ENCODE peak calls at places on chromosomes 13 and 19, in seven cellular contexts. B, I, W, S, J, K and O are unnamed samples. For H3K4me1, the result is how much of the 10 kb centered on the place peaks cover.

GRCh38 chr13:90321281-90321931 is 1026.1 kb upstream of the MIR17HG start:
- DNase-seq in B (no peak), I (no peak), W (no peak), S (no peak), J (no peak), K (no peak), O (no peak)

GRCh38 chr19:10431943-10432735 is 11.8 kb downstream of the PDE4A start:
- DNase-seq in B (peak), I (peak), W (peak), S (no peak), J (no peak), K (peak), O (peak)

GRCh38 chr19:29587518-29587986 is 18.5 kb upstream of the POP4 start:
- DNase-seq in B (peak), I (no peak), W (no peak), S (no peak), J (no peak), K (peak), O (peak)

GRCh38 chr19:15331419-15332310 is 674 bp downstream of the BRD4 start:
- DNase-seq in B (peak), I (peak), W (peak), S (no peak), J (peak), K (peak), O (peak)

GRCh38 chr13:86020350-86021002 is 221.3 kb upstream of the SLITRK6 start:
- DNase-seq in B (no peak), I (no peak), W (no peak), S (no peak), J (peak), K (no peak), O (no peak)

GRCh38 chr13:24680258-24680920 is at the start of gene ATP12A:
- DNase-seq in B (no peak), I (no peak), W (peak), S (no peak), J (no peak), K (no peak), O (no peak)

GRCh38 chr13:29923554-29924481 is 73.4 kb upstream of the UBL3 start:
- DNase-seq in B (no peak), I (peak), W (peak), S (peak), J (peak), K (peak), O (peak)

GRCh38 chr19:18657590-18658365 is 20.9 kb downstream of the KLHL26 start:
- DNase-seq in B (no peak), I (no peak), W (no peak), S (no peak), J (peak), K (no peak), O (no peak)

GRCh38 chr13:48144413-48145035 is 49.6 kb upstream of the MED4 start:
- DNase-seq in B (no peak), I (no peak), W (peak), S (no peak), J (peak), K (no peak), O (peak)

GRCh38 chr13:112255550-112256120 is 120.5 kb upstream of the SPACA7 start:
- DNase-seq in B (no peak), I (no peak), W (no peak), S (no peak), J (no peak), K (no peak), O (no peak)

GRCh38 chr13:50334092-50334778 is 319.0 kb downstream of the KCNRG start:
- DNase-seq in B (no peak), I (no peak), W (no peak), S (no peak), J (no peak), K (no peak), O (no peak)

GRCh38 chr13:74251778-74252519 is 117.7 kb upstream of the KLF12 start:
- DNase-seq in B (no peak), I (no peak), W (no peak), S (no peak), J (peak), K (no peak), O (peak)

GRCh38 chr13:95193509-95194230 is 107.6 kb downstream of the ABCC4 start:
- DNase-seq in B (no peak), I (no peak), W (no peak), S (no peak), J (no peak), K (no peak), O (no peak)

GRCh38 chr19:1045247-1045603 is 5.3 kb downstream of the ABCA7 start:
- DNase-seq in B (peak), I (no peak), W (peak), S (no peak), J (no peak), K (peak), O (peak)

GRCh38 chr19:56637976-56638555 is 4.9 kb upstream of the SMIM17 start:
- DNase-seq in B (no peak), I (no peak), W (no peak), S (peak), J (peak), K (peak), O (peak)

GRCh38 chr13:47484564-47484963 is 516.5 kb downstream of the SUCLA2 start:
- DNase-seq in B (no peak), I (no peak), W (no peak), S (no peak), J (peak), K (no peak), O (no peak)

GRCh38 chr19:57850553-57851017 is 926 bp downstream of the ZNF587 start:
- DNase-seq in B (no peak), I (no peak), W (no peak), S (no peak), J (peak), K (no peak), O (peak)

GRCh38 chr13:26914624-26915023 is 154.0 kb upstream of the GPR12 start:
- DNase-seq in B (no peak), I (no peak), W (no peak), S (no peak), J (peak), K (no peak), O (no peak)

GRCh38 chr19:32866061-32866460 is 3.5 kb downstream of the SLC7A9 start:
- DNase-seq in B (no peak), I (peak), W (no peak), S (no peak), J (no peak), K (no peak), O (no peak)

GRCh38 chr13:112735791-112736190 is 46.0 kb downstream of the ATP11A start:
- DNase-seq in B (no peak), I (peak), W (no peak), S (peak), J (no peak), K (no peak), O (no peak)

GRCh38 chr13:43071824-43072223 is 48.4 kb downstream of the DNAJC15 start:
- DNase-seq in B (no peak), I (no peak), W (no peak), S (no peak), J (no peak), K (no peak), O (no peak)

GRCh38 chr13:37934339-37935191 is 65.0 kb upstream of the TRPC4 start:
- DNase-seq in B (no peak), I (no peak), W (no peak), S (no peak), J (no peak), K (no peak), O (peak)

GRCh38 chr13:30702006-30702405 is 33.3 kb upstream of the ALOX5AP start:
- DNase-seq in B (no peak), I (no peak), W (no peak), S (no peak), J (no peak), K (no peak), O (no peak)

GRCh38 chr13:75803175-75803611 is 167.1 kb downstream of the LMO7 start:
- DNase-seq in B (no peak), I (no peak), W (peak), S (peak), J (no peak), K (no peak), O (peak)

GRCh38 chr19:58346961-58347929 is 6.0 kb downstream of the A1BG start:
- DNase-seq in B (peak), I (peak), W (peak), S (no peak), J (peak), K (peak), O (peak)

GRCh38 chr19:48695743-48696352 is at the start of gene FUT2:
- DNase-seq in B (no peak), I (no peak), W (no peak), S (no peak), J (no peak), K (no peak), O (peak)

GRCh38 chr19:48703316-48703715 is 7.5 kb downstream of the FUT2 start:
- DNase-seq in B (no peak), I (no peak), W (no peak), S (no peak), J (no peak), K (no peak), O (no peak)

GRCh38 chr19:48696353-48697010 is 711 bp downstream of the FUT2 start:
- DNase-seq in B (no peak), I (no peak), W (no peak), S (no peak), J (no peak), K (no peak), O (peak)

GRCh38 chr19:48702701-48703100 is 6.9 kb downstream of the FUT2 start:
- DNase-seq in B (no peak), I (no peak), W (no peak), S (no peak), J (no peak), K (no peak), O (no peak)

DNA sequence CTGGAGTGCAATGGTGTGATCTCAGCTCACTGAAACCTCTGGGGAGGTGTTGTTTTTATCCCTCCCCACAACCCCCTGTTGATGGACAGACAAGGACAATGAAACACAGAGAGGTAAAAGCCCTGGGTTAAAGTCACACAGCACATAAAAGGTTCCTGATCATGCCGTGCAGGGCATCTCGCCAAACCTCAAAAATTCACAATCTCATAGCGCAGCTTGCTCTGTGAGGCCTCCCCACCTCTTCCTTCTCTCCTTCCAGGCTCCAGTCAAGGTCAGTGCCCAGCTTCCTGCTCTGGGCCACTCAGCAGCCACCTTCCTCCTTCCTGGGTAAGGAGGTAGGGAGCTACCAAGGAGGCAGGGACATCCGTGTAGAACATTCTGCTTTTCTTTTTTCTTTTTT is 2.3 kb downstream of the FUT2 start:
- DNase-seq in B (no peak), I (no peak), W (no peak), S (no peak), J (peak), K (no peak), O (peak)
- H3K27ac ChIP-seq in B (no peak), I (peak), W (no peak), S (no peak), J (no peak), K (no peak), O (peak)

GRCh38 chr19:41879670-41880328 is 2.7 kb downstream of the CD79A start:
- DNase-seq in B (no peak), I (no peak), W (no peak), S (no peak), J (no peak), K (no peak), O (no peak)
- H3K4me1 ChIP-seq in B (half or more), I (half or more), W (half or more), S (under half), J (under half), K (half or more), O (under half)

DNA sequence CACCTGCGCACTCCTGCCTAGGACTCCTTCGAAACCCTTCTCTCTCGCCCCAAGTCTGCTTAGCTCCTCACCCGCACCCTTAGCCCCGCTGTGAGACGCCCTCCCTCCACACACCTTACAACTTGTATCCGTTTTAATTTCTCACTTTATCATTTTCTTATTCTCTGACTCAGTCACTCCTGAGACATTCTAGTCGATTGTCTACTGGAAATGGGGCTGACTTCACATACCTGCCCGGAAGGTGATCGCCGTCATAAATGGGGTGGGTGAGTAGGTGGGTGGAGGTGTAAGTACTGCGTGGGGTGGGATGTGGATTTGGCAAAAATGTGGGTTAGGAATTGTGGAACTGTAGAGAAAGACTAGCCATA is 714 bp downstream of the NDFIP2 start:
- DNase-seq in B (no peak), I (no peak), W (peak), S (no peak), J (no peak), K (peak), O (peak)
- H3K27ac ChIP-seq in B (peak), I (peak), W (peak), S (no peak), J (peak), K (peak), O (peak)

GRCh38 chr19:13078897-13079541 is 23.6 kb downstream of the LYL1 start:
- DNase-seq in B (no peak), I (no peak), W (no peak), S (no peak), J (no peak), K (no peak), O (peak)

GRCh38 chr19:13082192-13083007 is 20.3 kb downstream of the LYL1 start:
- DNase-seq in B (no peak), I (no peak), W (no peak), S (no peak), J (peak), K (no peak), O (no peak)

GRCh38 chr19:13077233-13077632 is 25.4 kb downstream of the LYL1 start:
- DNase-seq in B (no peak), I (no peak), W (no peak), S (no peak), J (peak), K (no peak), O (no peak)

GRCh38 chr19:13076787-13077186 is 25.9 kb downstream of the LYL1 start:
- DNase-seq in B (no peak), I (no peak), W (no peak), S (no peak), J (no peak), K (no peak), O (no peak)

GRCh38 chr19:13079542-13079986 is 23.1 kb downstream of the LYL1 start:
- DNase-seq in B (no peak), I (no peak), W (no peak), S (no peak), J (peak), K (no peak), O (peak)
- H3K4me1 ChIP-seq in B (under half), I (under half), W (under half), S (under half), J (under half), K (under half), O (under half)